ENCODE peak calls at places on chromosome 21, in seven cellular contexts. T is dorsolateral prefrontal cortex, O is caudate nucleus, B is A549, D is fibroblast of lung, M is Panc1, V is GM23248. L is an unnamed sample.

GRCh38 chr21:8989883-8990325 is 1531.5 kb upstream of the TPTE start:
- DNase-seq in T (no peak), O (no peak), B (no peak), D (no peak), M (peak; percentile 73), V (no peak), L (no peak)

GRCh38 chr21:42722153-42722552 is 68.7 kb downstream of the PDE9A start:
- DNase-seq in T (no peak), O (no peak), B (no peak), D (no peak), M (no peak), V (no peak), L (no peak)

GRCh38 chr21:45894107-45894810 is 87.3 kb upstream of the COL6A1 start:
- DNase-seq in T (peak; percentile 78), O (no peak), B (no peak), D (peak; percentile 87), M (no peak), V (peak; percentile 92), L (no peak)

GRCh38 chr21:15005391-15005790 is 59.4 kb downstream of the NRIP1 start:
- DNase-seq in T (no peak), O (no peak), B (no peak), D (peak; percentile 22), M (no peak), V (peak; percentile 40), L (no peak)

GRCh38 chr21:39103689-39104088 is 79.6 kb downstream of the PSMG1 start:
- DNase-seq in T (no peak), O (no peak), B (no peak), D (peak; percentile 72), M (no peak), V (peak; percentile 46), L (no peak)

GRCh38 chr21:46144464-46145070 is 10.8 kb downstream of the FTCD start:
- DNase-seq in T (no peak), O (no peak), B (no peak), D (no peak), M (no peak), V (no peak), L (no peak)

GRCh38 chr21:41678016-41678935 is 88.6 kb downstream of the RIPK4 start:
- DNase-seq in T (no peak), O (no peak), B (peak; percentile 61), D (no peak), M (peak; percentile 59), V (peak; percentile 32), L (peak; percentile 96)

GRCh38 chr21:41601573-41602371 is 93.8 kb upstream of the TMPRSS2 start:
- DNase-seq in T (no peak), O (no peak), B (no peak), D (no peak), M (no peak), V (peak; percentile 62), L (no peak)

GRCh38 chr21:29423051-29423450 is 124.3 kb downstream of the BACH1 start:
- DNase-seq in T (no peak), O (no peak), B (no peak), D (no peak), M (no peak), V (no peak), L (peak; percentile 37)

GRCh38 chr21:43692949-43693348 is 26.0 kb upstream of the PDXK start:
- DNase-seq in T (no peak), O (no peak), B (no peak), D (no peak), M (no peak), V (no peak), L (no peak)

GRCh38 chr21:35438643-35439404 is 389.7 kb upstream of the RUNX1 start:
- DNase-seq in T (no peak), O (no peak), B (no peak), D (peak; percentile 5), M (no peak), V (no peak), L (peak; percentile 66)

GRCh38 chr21:38756746-38757145 is 49.0 kb upstream of the ETS2 start:
- DNase-seq in T (no peak), O (no peak), B (no peak), D (peak; percentile 52), M (no peak), V (peak; percentile 90), L (no peak)

GRCh38 chr21:43297411-43297981 is 128.7 kb downstream of the CRYAA start:
- DNase-seq in T (no peak), O (no peak), B (no peak), D (no peak), M (no peak), V (no peak), L (no peak)

GRCh38 chr21:41344146-41344545 is 17.7 kb upstream of the MX2 start:
- DNase-seq in T (no peak), O (no peak), B (no peak), D (no peak), M (no peak), V (no peak), L (no peak)

GRCh38 chr21:39686636-39687035 is 58.3 kb upstream of the IGSF5 start:
- DNase-seq in T (no peak), O (no peak), B (no peak), D (no peak), M (no peak), V (no peak), L (no peak)

GRCh38 chr21:46069719-46070279 is 28.1 kb upstream of the COL6A2 start:
- DNase-seq in T (peak; percentile 18), O (no peak), B (no peak), D (no peak), M (no peak), V (no peak), L (no peak)

GRCh38 chr21:19522384-19522783 is 1118.8 kb upstream of the TMPRSS15 start:
- DNase-seq in T (no peak), O (no peak), B (no peak), D (no peak), M (no peak), V (no peak), L (no peak)

GRCh38 chr21:38351961-38352521 is 95.2 kb downstream of the KCNJ15 start:
- DNase-seq in T (no peak), O (no peak), B (peak; percentile 3), D (peak; percentile 77), M (no peak), V (peak; percentile 91), L (peak; percentile 49)

GRCh38 chr21:41196990-41197389 is 29.0 kb downstream of the BACE2 start:
- DNase-seq in T (no peak), O (no peak), B (no peak), D (peak; percentile 24), M (no peak), V (peak; percentile 55), L (no peak)

GRCh38 chr21:18499761-18500376 is 96.3 kb upstream of the TMPRSS15 start:
- DNase-seq in T (no peak), O (no peak), B (no peak), D (peak; percentile 52), M (no peak), V (peak; percentile 42), L (no peak)

GRCh38 chr21:42059141-42059540 is 12.0 kb upstream of the UMODL1 start:
- DNase-seq in T (peak; percentile 15), O (no peak), B (no peak), D (no peak), M (no peak), V (no peak), L (no peak)

GRCh38 chr21:42393443-42393950 is 2.4 kb downstream of the TMPRSS3 start:
- DNase-seq in T (no peak), O (no peak), B (no peak), D (no peak), M (no peak), V (no peak), L (no peak)

GRCh38 chr21:29187939-29188338 is 57.5 kb downstream of the MAP3K7CL start:
- DNase-seq in T (no peak), O (no peak), B (no peak), D (peak; percentile 92), M (no peak), V (peak; percentile 94), L (peak; percentile 57)

GRCh38 chr21:42349420-42350075 is 1.2 kb downstream of the TFF2 start:
- DNase-seq in T (no peak), O (no peak), B (no peak), D (no peak), M (no peak), V (no peak), L (no peak)

GRCh38 chr21:19844334-19844733 is 1153.9 kb upstream of the NCAM2 start:
- DNase-seq in T (no peak), O (no peak), B (no peak), D (no peak), M (no peak), V (no peak), L (no peak)

GRCh38 chr21:24693779-24694178 is 913.5 kb downstream of the MRPL39 start:
- DNase-seq in T (no peak), O (no peak), B (no peak), D (peak; percentile 14), M (no peak), V (no peak), L (no peak)

GRCh38 chr21:42047821-42048613 is 23.1 kb upstream of the UMODL1 start:
- DNase-seq in T (peak; percentile 57), O (no peak), B (no peak), D (peak; percentile 97), M (no peak), V (peak; percentile 97), L (no peak)

GRCh38 chr21:28960245-28960644 is 32.4 kb downstream of the LTN1 start:
- DNase-seq in T (no peak), O (no peak), B (no peak), D (no peak), M (no peak), V (no peak), L (no peak)

GRCh38 chr21:42289926-42290325 is 25.3 kb downstream of the TFF3 start:
- DNase-seq in T (no peak), O (no peak), B (no peak), D (no peak), M (no peak), V (no peak), L (no peak)

GRCh38 chr21:33659550-33659949 is 17.2 kb downstream of the ITSN1 start:
- DNase-seq in T (no peak), O (no peak), B (no peak), D (no peak), M (no peak), V (no peak), L (no peak)
- H3K27ac ChIP-seq in T (no peak overlapping the region), O (no peak overlapping the region), B (peak overlapping the region; percentile 63), D (no peak overlapping the region), M (no peak overlapping the region), V (no peak overlapping the region), L (no peak overlapping the region)

GRCh38 chr21:31788581-31788980 is 56.7 kb upstream of the SCAF4 start:
- DNase-seq in T (no peak), O (no peak), B (no peak), D (no peak), M (no peak), V (no peak), L (no peak)
- H3K27ac ChIP-seq in T (no peak overlapping the region), O (no peak overlapping the region), B (no peak overlapping the region), D (no peak overlapping the region), M (no peak overlapping the region), V (no peak overlapping the region), L (no peak overlapping the region)

DNA sequence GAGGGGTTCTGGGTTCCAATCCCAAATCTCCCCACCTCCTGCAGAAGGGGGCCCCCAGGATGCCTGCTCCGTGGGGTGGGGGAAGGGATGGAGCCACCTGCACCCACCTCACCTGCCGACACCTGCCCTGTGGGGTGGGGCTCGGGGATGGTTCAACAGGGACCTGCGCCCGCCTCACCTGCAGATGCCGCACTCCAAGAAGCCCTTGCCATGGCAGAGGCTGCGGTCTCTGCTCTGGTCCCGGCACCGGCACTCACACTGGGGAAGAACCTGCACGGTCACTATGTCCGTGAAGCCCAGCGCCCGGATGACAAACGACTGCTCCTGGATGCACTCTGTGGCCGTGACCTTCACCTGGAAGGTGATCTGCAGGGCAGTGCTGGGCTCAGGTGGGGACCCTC is 18.1 kb upstream of the PTTG1IP start:
- DNase-seq in T (no peak), O (no peak), B (no peak), D (no peak), M (no peak), V (no peak), L (no peak)
- H3K27ac ChIP-seq in T (no peak overlapping the region), O (no peak overlapping the region), B (no peak overlapping the region), D (no peak overlapping the region), M (no peak overlapping the region), V (no peak overlapping the region), L (no peak overlapping the region)

GRCh38 chr21:25931791-25932190 is 197.0 kb downstream of the GABPA start:
- DNase-seq in T (no peak), O (no peak), B (no peak), D (no peak), M (no peak), V (no peak), L (no peak)
- H3K27ac ChIP-seq in T (peak overlapping the region; percentile 46), O (peak overlapping the region; percentile 73), B (no peak overlapping the region), D (no peak overlapping the region), M (no peak overlapping the region), V (no peak overlapping the region), L (no peak overlapping the region)

L was measured in epithelial cell of prostate.